ENCODE peak calls at places on chromosomes 16 and 17, in ten cellular contexts. N, Q, O, W, C, P, Y, V, L and F are unnamed samples.

GRCh38 chr17:50051606-50052005 is 4.3 kb upstream of the ITGA3 start:
- DNase-seq in N (no peak), Q (no peak), O (no peak), W (no peak), C (no peak), P (peak; percentile 46), Y (no peak), V (no peak), L (no peak), F (no peak)

GRCh38 chr17:59561042-59561441 is 4.4 kb upstream of the DHX40 start:
- DNase-seq in N (no peak), Q (no peak), O (peak; percentile 22), W (no peak), C (no peak), P (peak; percentile 41), Y (no peak), V (peak; percentile 68), L (no peak), F (no peak)

GRCh38 chr17:78973196-78973595 is 6.5 kb downstream of the LGALS3BP start:
- DNase-seq in N (no peak), Q (no peak), O (no peak), W (no peak), C (peak; percentile 55), P (peak; percentile 37), Y (no peak), V (peak; percentile 65), L (no peak), F (no peak)

GRCh38 chr16:84874983-84875382 is 55.2 kb downstream of the CRISPLD2 start:
- DNase-seq in N (no peak), Q (no peak), O (no peak), W (no peak), C (no peak), P (no peak), Y (no peak), V (no peak), L (no peak), F (no peak)

GRCh38 chr16:65936096-65936495 is 430.4 kb upstream of the CDH5 start:
- DNase-seq in N (no peak), Q (no peak), O (no peak), W (no peak), C (no peak), P (peak; percentile 3), Y (no peak), V (no peak), L (no peak), F (no peak)

GRCh38 chr17:83007504-83008475 is 71.6 kb upstream of the METRNL start:
- DNase-seq in N (no peak), Q (no peak), O (no peak), W (no peak), C (no peak), P (no peak), Y (no peak), V (no peak), L (peak; percentile 51), F (no peak)

GRCh38 chr17:76506408-76507328 is 5.4 kb upstream of the RHBDF2 start:
- DNase-seq in N (peak; percentile 73), Q (peak; percentile 82), O (no peak), W (peak; percentile 89), C (peak; percentile 87), P (peak; percentile 71), Y (peak; percentile 84), V (peak; percentile 76), L (peak; percentile 77), F (peak; percentile 80)

GRCh38 chr17:43398724-43399595 is at the start of gene ARL4D:
- DNase-seq in N (peak; percentile 79), Q (peak; percentile 92), O (peak; percentile 52), W (peak; percentile 93), C (peak; percentile 92), P (peak; percentile 88), Y (peak; percentile 93), V (peak; percentile 89), L (peak; percentile 96), F (peak; percentile 89)

GRCh38 chr17:6299275-6299674 is 135.6 kb downstream of the AIPL1 start:
- DNase-seq in N (no peak), Q (no peak), O (no peak), W (no peak), C (no peak), P (no peak), Y (no peak), V (no peak), L (no peak), F (no peak)

GRCh38 chr16:86306046-86306644 is 204.2 kb upstream of the FOXF1 start:
- DNase-seq in N (no peak), Q (no peak), O (no peak), W (no peak), C (no peak), P (no peak), Y (no peak), V (no peak), L (no peak), F (no peak)

GRCh38 chr17:50266384-50267073 is 7.7 kb upstream of the TMEM92 start:
- DNase-seq in N (peak; percentile 47), Q (peak; percentile 69), O (no peak), W (peak; percentile 84), C (peak; percentile 35), P (peak; percentile 90), Y (peak; percentile 56), V (no peak), L (no peak), F (peak; percentile 61)

GRCh38 chr17:39364236-39365025 is 37.0 kb downstream of the FBXL20 start:
- DNase-seq in N (no peak), Q (no peak), O (no peak), W (no peak), C (no peak), P (no peak), Y (no peak), V (no peak), L (no peak), F (no peak)

GRCh38 chr16:66069576-66069975 is 296.9 kb upstream of the CDH5 start:
- DNase-seq in N (no peak), Q (no peak), O (no peak), W (no peak), C (no peak), P (no peak), Y (no peak), V (no peak), L (no peak), F (no peak)

GRCh38 chr17:9071016-9071415 is 49.7 kb downstream of the NTN1 start:
- DNase-seq in N (no peak), Q (no peak), O (no peak), W (no peak), C (no peak), P (no peak), Y (no peak), V (no peak), L (no peak), F (no peak)

GRCh38 chr17:36731806-36732205 is 130.4 kb downstream of the MRM1 start:
- DNase-seq in N (no peak), Q (no peak), O (peak; percentile 54), W (no peak), C (no peak), P (peak; percentile 15), Y (no peak), V (peak; percentile 36), L (no peak), F (no peak)
- H3K4me1 ChIP-seq in N (no peaks in the 10 kb centered on the region), Q (no peaks in the 10 kb centered on the region), O (peaks cover 9% of the 10 kb centered on the region), W (no peaks in the 10 kb centered on the region), C (no peaks in the 10 kb centered on the region), P (peaks cover 21% of the 10 kb centered on the region), Y (peaks cover 4% of the 10 kb centered on the region), V (peaks cover 24% of the 10 kb centered on the region), L (no peaks in the 10 kb centered on the region), F (no peaks in the 10 kb centered on the region)

DNA sequence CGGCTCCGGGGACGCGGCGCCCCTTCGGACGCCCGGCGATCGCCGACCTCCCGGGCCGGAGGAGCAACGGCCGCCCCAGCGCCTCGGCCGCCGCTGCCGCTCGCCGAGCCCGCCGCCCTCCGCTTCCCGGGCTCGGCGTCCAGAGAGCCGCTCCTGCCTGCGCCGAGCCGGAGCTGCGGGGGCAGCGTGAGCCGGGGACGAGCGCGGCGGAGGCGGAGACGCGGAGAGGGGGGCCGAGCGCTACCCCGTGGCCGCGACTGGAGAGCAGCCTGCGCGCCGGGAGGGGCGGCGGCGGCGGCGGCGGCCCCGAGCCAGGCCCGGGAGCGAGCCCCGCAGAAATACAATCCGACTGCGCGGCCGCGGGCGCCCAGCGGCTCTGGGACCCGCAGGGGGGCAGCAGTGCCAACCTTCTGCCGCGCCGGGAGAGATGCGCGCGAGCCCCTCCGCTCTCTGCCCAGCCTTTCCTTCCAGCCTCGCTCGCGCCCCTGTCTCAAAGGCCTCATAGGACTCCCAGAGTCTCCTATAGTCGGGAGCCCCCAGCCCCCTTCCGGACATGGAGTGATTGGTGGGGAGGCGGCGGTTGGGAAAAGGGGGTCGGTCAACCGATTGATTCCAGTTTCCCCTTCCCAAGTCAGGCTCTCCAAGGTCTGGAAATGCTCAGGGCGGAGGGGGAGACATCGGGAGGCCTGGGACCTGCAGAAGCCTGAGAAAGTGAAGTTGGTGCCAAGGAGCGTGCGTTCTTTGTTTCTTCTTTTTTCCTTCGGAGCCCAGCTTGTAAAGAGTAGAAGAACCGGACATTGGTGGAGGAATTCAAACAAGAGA is 1.0 kb upstream of the SDK2 start:
- DNase-seq in N (no peak), Q (no peak), O (no peak), W (peak; percentile 68), C (peak; percentile 54), P (peak; percentile 57), Y (peak; percentile 69), V (peak; percentile 69), L (peak; percentile 56), F (no peak)
- H3K4me3 ChIP-seq in N (peak overlapping the region; percentile 64), Q (peak overlapping the region; percentile 59), O (peak overlapping the region; percentile 64), W (peak overlapping the region; percentile 48), C (peak overlapping the region; percentile 42), P (peak overlapping the region; percentile 80), Y (peak overlapping the region; percentile 60), V (peak overlapping the region; percentile 29), L (no peak overlapping the region), F (peak overlapping the region; percentile 48)

GRCh38 chr16:8108991-8109509 is 481.3 kb downstream of the TMEM114 start:
- DNase-seq in N (no peak), Q (no peak), O (no peak), W (no peak), C (no peak), P (no peak), Y (no peak), V (no peak), L (no peak), F (no peak)
- H3K27ac ChIP-seq in N (no peak overlapping the region), Q (no peak overlapping the region), O (no peak overlapping the region), W (no peak overlapping the region), C (no peak overlapping the region), P (no peak overlapping the region), Y (no peak overlapping the region), V (no peak overlapping the region), L (no peak overlapping the region), F (no peak overlapping the region)

GRCh38 chr16:30120340-30121105 is 2.5 kb downstream of the MAPK3 start:
- DNase-seq in N (no peak), Q (no peak), O (no peak), W (no peak), C (no peak), P (no peak), Y (no peak), V (no peak), L (no peak), F (no peak)

GRCh38 chr16:30124985-30125379 is 2.0 kb upstream of the MAPK3 start:
- DNase-seq in N (no peak), Q (no peak), O (no peak), W (no peak), C (no peak), P (no peak), Y (no peak), V (no peak), L (no peak), F (no peak)

GRCh38 chr16:30121741-30122620 is 1.0 kb downstream of the MAPK3 start:
- DNase-seq in N (no peak), Q (peak; percentile 82), O (no peak), W (peak; percentile 67), C (peak; percentile 82), P (peak; percentile 34), Y (peak; percentile 83), V (no peak), L (peak; percentile 52), F (peak; percentile 62)

GRCh38 chr16:30119428-30119827 is 3.6 kb downstream of the MAPK3 start:
- DNase-seq in N (no peak), Q (no peak), O (no peak), W (no peak), C (no peak), P (peak; percentile 4), Y (no peak), V (no peak), L (no peak), F (no peak)

GRCh38 chr16:30122621-30123160 is 329 bp downstream of the MAPK3 start:
- DNase-seq in N (no peak), Q (no peak), O (no peak), W (no peak), C (no peak), P (no peak), Y (no peak), V (no peak), L (no peak), F (no peak)
- H3K4me1 ChIP-seq in N (no peaks in the 10 kb centered on the region), Q (peaks cover 31% of the 10 kb centered on the region), O (no peaks in the 10 kb centered on the region), W (peaks cover 27% of the 10 kb centered on the region), C (peaks cover 14% of the 10 kb centered on the region), P (no peaks in the 10 kb centered on the region), Y (peaks cover 41% of the 10 kb centered on the region), V (peaks cover 2% of the 10 kb centered on the region), L (peaks cover 16% of the 10 kb centered on the region), F (peaks cover 31% of the 10 kb centered on the region)